ENCODE peak calls at places on chromosomes 2 and 18, in five cellular contexts. Z, J, N, V and U are unnamed samples.

GRCh38 chr18:46070683-46071614 is 1.1 kb downstream of the PSTPIP2 start:
- DNase-seq in Z (no peak), J (no peak), N (no peak), V (no peak), U (no peak)

GRCh38 chr18:76252880-76253279 is 242.2 kb downstream of the ZNF516 start:
- DNase-seq in Z (no peak), J (no peak), N (no peak), V (no peak), U (no peak)

GRCh38 chr18:3513481-3513880 is 63.5 kb downstream of the TGIF1 start:
- DNase-seq in Z (no peak), J (no peak), N (no peak), V (no peak), U (no peak)

GRCh38 chr2:177038772-177039484 is 173.7 kb upstream of the HNRNPA3 start:
- DNase-seq in Z (no peak), J (no peak), N (no peak), V (no peak), U (no peak)

GRCh38 chr2:12714391-12715221 is 2.1 kb upstream of the TRIB2 start:
- DNase-seq in Z (no peak), J (no peak), N (no peak), V (no peak), U (no peak)

GRCh38 chr18:12308386-12309100 is 502 bp downstream of the TUBB6 start:
- DNase-seq in Z (peak; percentile 89), J (peak; percentile 91), N (no peak), V (peak; percentile 96), U (no peak)

GRCh38 chr2:238873841-238874240 is 26.0 kb downstream of the TWIST2 start:
- DNase-seq in Z (no peak), J (no peak), N (no peak), V (peak; percentile 36), U (no peak)

GRCh38 chr2:7992612-7993596 is 689.0 kb upstream of the ID2 start:
- DNase-seq in Z (no peak), J (no peak), N (no peak), V (no peak), U (no peak)

GRCh38 chr2:231390667-231391066 is 4.8 kb upstream of the B3GNT7 start:
- DNase-seq in Z (no peak), J (no peak), N (no peak), V (no peak), U (no peak)

GRCh38 chr2:101516833-101517690 is 42.1 kb upstream of the RFX8 start:
- DNase-seq in Z (no peak), J (no peak), N (no peak), V (no peak), U (no peak)

GRCh38 chr2:70947556-70948184 is 12.0 kb downstream of the ATP6V1B1 start:
- DNase-seq in Z (no peak), J (peak; percentile 31), N (no peak), V (no peak), U (no peak)

GRCh38 chr2:29065479-29065847 is 8.9 kb downstream of the PCARE start:
- DNase-seq in Z (no peak), J (no peak), N (no peak), V (no peak), U (peak; percentile 37)

GRCh38 chr2:99278793-99279291 is 22.2 kb downstream of the LYG1 start:
- DNase-seq in Z (no peak), J (no peak), N (no peak), V (no peak), U (no peak)

GRCh38 chr18:61948196-61948800 is 55.5 kb upstream of the RNF152 start:
- DNase-seq in Z (no peak), J (no peak), N (no peak), V (no peak), U (no peak)

GRCh38 chr2:119389615-119390306 is 23.0 kb downstream of the DBI start:
- DNase-seq in Z (peak; percentile 50), J (peak; percentile 70), N (no peak), V (no peak), U (no peak)

GRCh38 chr2:1742300-1742679 is 2.0 kb downstream of the PXDN start:
- DNase-seq in Z (no peak), J (no peak), N (no peak), V (no peak), U (no peak)

GRCh38 chr2:233053928-233054774 is 6.0 kb upstream of the INPP5D start:
- DNase-seq in Z (peak; percentile 62), J (peak; percentile 79), N (peak; percentile 59), V (no peak), U (no peak)

GRCh38 chr2:233456111-233456510 is 101.8 kb downstream of the DGKD start:
- DNase-seq in Z (no peak), J (peak; percentile 42), N (no peak), V (no peak), U (no peak)

GRCh38 chr2:9112079-9112721 is 94.4 kb upstream of the ASAP2 start:
- DNase-seq in Z (no peak), J (no peak), N (no peak), V (peak; percentile 70), U (peak; percentile 26)

GRCh38 chr2:219514196-219514761 is at the start of gene ASIC4:
- DNase-seq in Z (no peak), J (no peak), N (no peak), V (no peak), U (no peak)

GRCh38 chr18:32454667-32455066 is 16.0 kb downstream of the GAREM1 start:
- DNase-seq in Z (no peak), J (no peak), N (no peak), V (no peak), U (no peak)

GRCh38 chr18:70417847-70418246 is 129.0 kb downstream of the SOCS6 start:
- DNase-seq in Z (no peak), J (no peak), N (no peak), V (no peak), U (no peak)

GRCh38 chr2:234702731-234703225 is 205.9 kb upstream of the ARL4C start:
- DNase-seq in Z (no peak), J (no peak), N (no peak), V (peak; percentile 42), U (no peak)

GRCh38 chr18:63344263-63344662 is 22.7 kb downstream of the KDSR start:
- DNase-seq in Z (no peak), J (no peak), N (no peak), V (no peak), U (no peak)

GRCh38 chr2:152348388-152348787 is 13.4 kb downstream of the FMNL2 start:
- DNase-seq in Z (no peak), J (no peak), N (no peak), V (no peak), U (no peak)

GRCh38 chr2:64858541-64859031 is 130.6 kb upstream of the SLC1A4 start:
- DNase-seq in Z (no peak), J (peak; percentile 50), N (no peak), V (no peak), U (no peak)

GRCh38 chr2:61538920-61539559 is 884 bp upstream of the XPO1 start:
- DNase-seq in Z (no peak), J (no peak), N (peak; percentile 14), V (no peak), U (no peak)

GRCh38 chr2:216344206-216344957 is 27.9 kb downstream of the MARCHF4 start:
- DNase-seq in Z (no peak), J (no peak), N (no peak), V (no peak), U (no peak)

GRCh38 chr18:51498085-51498855 is 300.8 kb upstream of the MEX3C start:
- DNase-seq in Z (peak; percentile 65), J (no peak), N (no peak), V (no peak), U (no peak)

GRCh38 chr2:9703701-9704221 is 73.0 kb upstream of the YWHAQ start:
- DNase-seq in Z (no peak), J (no peak), N (no peak), V (no peak), U (no peak)

GRCh38 chr2:1631292-1632005 is 112.9 kb downstream of the PXDN start:
- DNase-seq in Z (no peak), J (no peak), N (no peak), V (no peak), U (no peak)

GRCh38 chr18:45715212-45715780 is 8.7 kb upstream of the SLC14A1 start:
- DNase-seq in Z (no peak), J (no peak), N (no peak), V (no peak), U (no peak)

GRCh38 chr2:31033032-31033431 is 105.2 kb downstream of the GALNT14 start:
- DNase-seq in Z (no peak), J (no peak), N (no peak), V (no peak), U (no peak)

GRCh38 chr2:85033388-85033787 is 62.4 kb downstream of the KCMF1 start:
- DNase-seq in Z (no peak), J (no peak), N (no peak), V (no peak), U (no peak)
- H3K27ac ChIP-seq in Z (no peak overlapping the region), J (no peak overlapping the region), N (no peak overlapping the region), V (no peak overlapping the region), U (no peak overlapping the region)

GRCh38 chr2:95273911-95274290 is 348 bp upstream of the PROM2 start:
- DNase-seq in Z (no peak), J (no peak), N (no peak), V (no peak), U (no peak)
- H3K27ac ChIP-seq in Z (no peak overlapping the region), J (no peak overlapping the region), N (no peak overlapping the region), V (no peak overlapping the region), U (no peak overlapping the region)

GRCh38 chr18:23981369-23981768 is 33.2 kb upstream of the TTC39C start:
- DNase-seq in Z (no peak), J (no peak), N (no peak), V (no peak), U (no peak)

GRCh38 chr18:23977103-23977502 is 37.5 kb upstream of the TTC39C start:
- DNase-seq in Z (no peak), J (no peak), N (no peak), V (no peak), U (no peak)

GRCh38 chr18:23972416-23972815 is 42.1 kb upstream of the TTC39C start:
- DNase-seq in Z (no peak), J (no peak), N (no peak), V (no peak), U (no peak)

GRCh38 chr18:23982154-23983071 is 32.1 kb upstream of the TTC39C start:
- DNase-seq in Z (peak; percentile 58), J (peak; percentile 67), N (no peak), V (peak; percentile 91), U (peak; percentile 6)

DNA sequence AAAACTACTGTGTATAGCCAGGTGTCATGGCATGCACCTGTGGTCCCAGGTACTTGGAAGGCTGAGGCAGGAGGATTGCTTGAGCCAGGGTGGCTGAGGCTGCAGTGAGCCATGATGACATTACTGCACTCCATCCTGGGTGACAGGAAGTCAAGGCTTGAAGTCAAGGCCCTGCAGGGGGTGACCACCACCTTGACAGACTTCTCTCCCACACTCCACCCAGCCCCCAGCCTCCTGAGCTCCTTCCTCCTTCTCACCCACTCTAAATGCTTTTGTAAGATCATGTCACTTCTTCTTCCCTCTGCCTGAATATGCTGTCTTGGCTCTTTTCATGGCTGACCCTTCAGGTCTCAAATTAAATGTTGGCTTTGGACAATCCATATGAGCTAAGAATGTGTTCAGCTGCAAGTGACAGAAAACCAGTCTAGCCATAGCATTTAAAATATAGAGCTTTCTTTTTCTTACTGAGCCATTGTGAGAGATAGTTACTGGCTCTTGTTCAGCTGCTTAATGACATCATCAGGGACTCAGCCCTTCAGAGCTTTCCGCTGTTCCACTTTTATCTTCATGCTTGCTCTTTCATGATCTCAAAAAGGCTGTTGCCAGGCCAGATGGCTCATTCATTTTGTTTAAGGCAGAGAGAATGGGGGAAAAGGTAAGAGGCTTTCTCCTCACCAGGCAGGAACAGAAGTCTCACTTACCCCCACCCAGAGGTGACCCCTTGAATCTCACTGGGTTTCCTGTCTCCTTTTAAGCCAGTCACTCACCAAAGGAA is 36.7 kb upstream of the TTC39C start:
- DNase-seq in Z (no peak), J (no peak), N (no peak), V (no peak), U (no peak)
- H3K27ac ChIP-seq in Z (no peak overlapping the region), J (no peak overlapping the region), N (no peak overlapping the region), V (no peak overlapping the region), U (no peak overlapping the region)

GRCh38 chr18:58213445-58213844 is 169.4 kb downstream of the NEDD4L start:
- DNase-seq in Z (no peak), J (no peak), N (no peak), V (no peak), U (no peak)
- H3K27ac ChIP-seq in Z (no peak overlapping the region), J (no peak overlapping the region), N (no peak overlapping the region), V (no peak overlapping the region), U (no peak overlapping the region)